ENCODE peak calls at places on chromosomes 1 and 21, in five cellular contexts. One of them, this sample, is unnamed.

GRCh38 chr1:44835738-44836675 is 7.0 kb downstream of the PTCH2 start:
- DNase-seq in suprapubic skin: peak; percentile 91
- DNase-seq in naive thymus-derived CD4-positive, alpha-beta T cell: peak; percentile 75
- DNase-seq in right lobe of liver: peak; percentile 80
- DNase-seq in psoas muscle: peak; percentile 90
- DNase-seq in this sample: peak; percentile 66

GRCh38 chr1:64744492-64745180 is at the start of gene RAVER2:
- DNase-seq in right lobe of liver: peak; percentile 58
- DNase-seq in naive thymus-derived CD4-positive, alpha-beta T cell: peak; percentile 56
- DNase-seq in psoas muscle: peak; percentile 82
- DNase-seq in suprapubic skin: peak; percentile 66
- DNase-seq in this sample: peak; percentile 15

GRCh38 chr21:44817914-44818635 is at the start of gene SUMO3:
- DNase-seq in naive thymus-derived CD4-positive, alpha-beta T cell: peak; percentile 93
- DNase-seq in right lobe of liver: peak; percentile 83
- DNase-seq in suprapubic skin: peak; percentile 82
- DNase-seq in psoas muscle: peak; percentile 91
- DNase-seq in this sample: no peak

GRCh38 chr1:206012086-206012859 is 9.1 kb upstream of the RAB7B start:
- DNase-seq in psoas muscle: peak; percentile 84
- DNase-seq in right lobe of liver: peak; percentile 59
- DNase-seq in naive thymus-derived CD4-positive, alpha-beta T cell: peak; percentile 47
- DNase-seq in suprapubic skin: peak; percentile 82
- DNase-seq in this sample: no peak

GRCh38 chr1:226990133-226990716 is 50.1 kb downstream of the COQ8A start:
- DNase-seq in right lobe of liver: peak; percentile 67
- DNase-seq in psoas muscle: peak; percentile 71
- DNase-seq in naive thymus-derived CD4-positive, alpha-beta T cell: peak; percentile 10
- DNase-seq in suprapubic skin: no peak
- DNase-seq in this sample: no peak

GRCh38 chr1:66182551-66183178 is 351.3 kb upstream of the SGIP1 start:
- DNase-seq in psoas muscle: no peak
- DNase-seq in naive thymus-derived CD4-positive, alpha-beta T cell: peak; percentile 27
- DNase-seq in suprapubic skin: no peak
- DNase-seq in right lobe of liver: no peak
- DNase-seq in this sample: no peak

GRCh38 chr1:205440476-205441317 is 15.1 kb downstream of the BLACAT1 start:
- DNase-seq in psoas muscle: no peak
- DNase-seq in suprapubic skin: no peak
- DNase-seq in naive thymus-derived CD4-positive, alpha-beta T cell: peak; percentile 51
- DNase-seq in right lobe of liver: no peak
- DNase-seq in this sample: no peak

GRCh38 chr21:33434770-33435360 is 31.7 kb downstream of the IFNGR2 start:
- DNase-seq in suprapubic skin: no peak
- DNase-seq in psoas muscle: no peak
- DNase-seq in naive thymus-derived CD4-positive, alpha-beta T cell: no peak
- DNase-seq in right lobe of liver: no peak
- DNase-seq in this sample: no peak

GRCh38 chr1:175338447-175339135 is 146.0 kb upstream of the KIAA0040 start:
- DNase-seq in right lobe of liver: no peak
- DNase-seq in psoas muscle: no peak
- DNase-seq in naive thymus-derived CD4-positive, alpha-beta T cell: peak; percentile 55
- DNase-seq in suprapubic skin: no peak
- DNase-seq in this sample: no peak

GRCh38 chr1:81549588-81550127 is 251.1 kb upstream of the ADGRL2 start:
- DNase-seq in suprapubic skin: no peak
- DNase-seq in naive thymus-derived CD4-positive, alpha-beta T cell: no peak
- DNase-seq in right lobe of liver: no peak
- DNase-seq in psoas muscle: no peak
- DNase-seq in this sample: no peak

GRCh38 chr1:208917719-208918118 is 665.8 kb upstream of the CAMK1G start:
- DNase-seq in suprapubic skin: no peak
- DNase-seq in psoas muscle: no peak
- DNase-seq in right lobe of liver: no peak
- DNase-seq in naive thymus-derived CD4-positive, alpha-beta T cell: no peak
- DNase-seq in this sample: no peak

GRCh38 chr1:209431813-209432442 is 151.6 kb upstream of the CAMK1G start:
- DNase-seq in psoas muscle: no peak
- DNase-seq in naive thymus-derived CD4-positive, alpha-beta T cell: no peak
- DNase-seq in right lobe of liver: no peak
- DNase-seq in suprapubic skin: no peak
- DNase-seq in this sample: no peak

GRCh38 chr1:118101445-118101844 is 83.6 kb downstream of the SPAG17 start:
- DNase-seq in psoas muscle: no peak
- DNase-seq in right lobe of liver: no peak
- DNase-seq in suprapubic skin: no peak
- DNase-seq in naive thymus-derived CD4-positive, alpha-beta T cell: no peak
- DNase-seq in this sample: no peak

GRCh38 chr1:244022301-244022700 is 28.8 kb upstream of the ZBTB18 start:
- DNase-seq in suprapubic skin: no peak
- DNase-seq in psoas muscle: peak; percentile 62
- DNase-seq in naive thymus-derived CD4-positive, alpha-beta T cell: no peak
- DNase-seq in right lobe of liver: no peak
- DNase-seq in this sample: no peak

GRCh38 chr1:203661572-203661971 is 34.9 kb downstream of the ATP2B4 start:
- DNase-seq in psoas muscle: peak; percentile 65
- DNase-seq in naive thymus-derived CD4-positive, alpha-beta T cell: no peak
- DNase-seq in suprapubic skin: no peak
- DNase-seq in right lobe of liver: peak; percentile 88
- DNase-seq in this sample: no peak

GRCh38 chr1:245933431-245934042 is 573.5 kb downstream of the SMYD3 start:
- DNase-seq in right lobe of liver: no peak
- DNase-seq in suprapubic skin: no peak
- DNase-seq in naive thymus-derived CD4-positive, alpha-beta T cell: no peak
- DNase-seq in psoas muscle: no peak
- DNase-seq in this sample: no peak

GRCh38 chr1:19250629-19251304 is 557 bp downstream of the EMC1 start:
- DNase-seq in right lobe of liver: no peak
- DNase-seq in psoas muscle: no peak
- DNase-seq in naive thymus-derived CD4-positive, alpha-beta T cell: no peak
- DNase-seq in suprapubic skin: no peak
- DNase-seq in this sample: no peak

GRCh38 chr1:34907487-34908090 is 21.9 kb downstream of the DLGAP3 start:
- DNase-seq in right lobe of liver: no peak
- DNase-seq in suprapubic skin: no peak
- DNase-seq in naive thymus-derived CD4-positive, alpha-beta T cell: no peak
- DNase-seq in psoas muscle: no peak
- DNase-seq in this sample: no peak

GRCh38 chr1:11749203-11749689 is 12.7 kb upstream of the C1orf167 start:
- DNase-seq in suprapubic skin: no peak
- DNase-seq in naive thymus-derived CD4-positive, alpha-beta T cell: peak; percentile 67
- DNase-seq in psoas muscle: peak; percentile 78
- DNase-seq in right lobe of liver: no peak
- DNase-seq in this sample: no peak

GRCh38 chr1:209412036-209412435 is 171.5 kb upstream of the CAMK1G start:
- DNase-seq in psoas muscle: no peak
- DNase-seq in right lobe of liver: no peak
- DNase-seq in suprapubic skin: no peak
- DNase-seq in naive thymus-derived CD4-positive, alpha-beta T cell: no peak
- DNase-seq in this sample: no peak

GRCh38 chr1:165650981-165651625 is 20.1 kb downstream of the MGST3 start:
- DNase-seq in psoas muscle: no peak
- DNase-seq in suprapubic skin: no peak
- DNase-seq in right lobe of liver: no peak
- DNase-seq in naive thymus-derived CD4-positive, alpha-beta T cell: no peak
- DNase-seq in this sample: no peak

GRCh38 chr1:3350441-3351261 is 103.8 kb upstream of the ARHGEF16 start:
- DNase-seq in naive thymus-derived CD4-positive, alpha-beta T cell: no peak
- DNase-seq in suprapubic skin: no peak
- DNase-seq in right lobe of liver: no peak
- DNase-seq in psoas muscle: peak; percentile 67
- DNase-seq in this sample: peak; percentile 39

GRCh38 chr1:155925506-155925905 is 8.7 kb downstream of the KHDC4 start:
- DNase-seq in suprapubic skin: no peak
- DNase-seq in right lobe of liver: no peak
- DNase-seq in naive thymus-derived CD4-positive, alpha-beta T cell: no peak
- DNase-seq in psoas muscle: no peak
- DNase-seq in this sample: no peak

GRCh38 chr1:182786223-182787001 is 3.2 kb upstream of the NPL start:
- DNase-seq in suprapubic skin: no peak
- DNase-seq in naive thymus-derived CD4-positive, alpha-beta T cell: no peak
- DNase-seq in psoas muscle: peak; percentile 75
- DNase-seq in right lobe of liver: peak; percentile 68
- DNase-seq in this sample: no peak

GRCh38 chr1:2271841-2272655 is 43.9 kb downstream of the SKI start:
- DNase-seq in psoas muscle: peak; percentile 52
- DNase-seq in suprapubic skin: no peak
- DNase-seq in naive thymus-derived CD4-positive, alpha-beta T cell: no peak
- DNase-seq in right lobe of liver: peak; percentile 81
- DNase-seq in this sample: no peak

GRCh38 chr1:119635801-119636390 is 12.2 kb downstream of the ZNF697 start:
- DNase-seq in psoas muscle: no peak
- DNase-seq in naive thymus-derived CD4-positive, alpha-beta T cell: no peak
- DNase-seq in right lobe of liver: no peak
- DNase-seq in suprapubic skin: no peak
- DNase-seq in this sample: no peak

GRCh38 chr1:238336531-238336930 is 445.8 kb upstream of the ZP4 start:
- DNase-seq in right lobe of liver: no peak
- DNase-seq in suprapubic skin: no peak
- DNase-seq in naive thymus-derived CD4-positive, alpha-beta T cell: no peak
- DNase-seq in psoas muscle: no peak
- DNase-seq in this sample: no peak

GRCh38 chr1:238331557-238331956 is 440.8 kb upstream of the ZP4 start:
- DNase-seq in suprapubic skin: no peak
- DNase-seq in right lobe of liver: no peak
- DNase-seq in naive thymus-derived CD4-positive, alpha-beta T cell: no peak
- DNase-seq in psoas muscle: no peak
- DNase-seq in this sample: no peak

GRCh38 chr1:238329671-238330070 is 438.9 kb upstream of the ZP4 start:
- DNase-seq in naive thymus-derived CD4-positive, alpha-beta T cell: no peak
- DNase-seq in suprapubic skin: no peak
- DNase-seq in psoas muscle: no peak
- DNase-seq in right lobe of liver: no peak
- DNase-seq in this sample: no peak

DNA sequence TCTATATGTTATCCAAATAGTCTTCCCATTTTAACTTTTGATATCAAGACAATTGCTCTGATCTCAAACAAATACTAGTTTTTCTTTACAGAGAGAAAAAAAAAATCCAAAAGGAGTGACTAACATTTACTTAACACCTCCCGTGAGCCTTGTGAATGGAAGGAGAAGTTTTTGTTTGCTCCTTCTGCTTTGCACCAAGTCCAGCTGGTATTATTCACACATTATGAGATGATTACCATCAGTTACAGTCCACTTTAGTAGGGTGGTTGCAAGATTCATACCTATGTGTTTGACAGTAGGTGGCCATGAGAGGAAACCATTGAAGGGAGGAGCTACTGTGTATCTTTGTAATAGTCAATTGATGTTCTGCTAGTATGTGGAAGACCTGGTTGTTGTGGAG is 443.4 kb upstream of the ZP4 start:
- DNase-seq in psoas muscle: no peak
- DNase-seq in naive thymus-derived CD4-positive, alpha-beta T cell: no peak
- DNase-seq in suprapubic skin: no peak
- DNase-seq in right lobe of liver: no peak
- DNase-seq in this sample: no peak
- H3K9me3 ChIP-seq in psoas muscle: no peaks in the 10 kb centered on the region
- H3K9me3 ChIP-seq in naive thymus-derived CD4-positive, alpha-beta T cell: no peaks in the 10 kb centered on the region
- H3K9me3 ChIP-seq in suprapubic skin: peaks cover 5% of the 10 kb centered on the region
- H3K9me3 ChIP-seq in right lobe of liver: no peaks in the 10 kb centered on the region
- H3K9me3 ChIP-seq in this sample: no peaks in the 10 kb centered on the region

GRCh38 chr1:179929955-179930798 is 24.4 kb upstream of the CEP350 start:
- DNase-seq in naive thymus-derived CD4-positive, alpha-beta T cell: no peak
- DNase-seq in psoas muscle: no peak
- DNase-seq in right lobe of liver: no peak
- DNase-seq in suprapubic skin: no peak
- DNase-seq in this sample: no peak

GRCh38 chr1:179925302-179925701 is 29.3 kb upstream of the CEP350 start:
- DNase-seq in right lobe of liver: no peak
- DNase-seq in naive thymus-derived CD4-positive, alpha-beta T cell: no peak
- DNase-seq in suprapubic skin: no peak
- DNase-seq in psoas muscle: no peak
- DNase-seq in this sample: no peak

GRCh38 chr1:179925906-179926305 is 28.7 kb upstream of the CEP350 start:
- DNase-seq in psoas muscle: no peak
- DNase-seq in suprapubic skin: no peak
- DNase-seq in naive thymus-derived CD4-positive, alpha-beta T cell: no peak
- DNase-seq in right lobe of liver: no peak
- DNase-seq in this sample: no peak

GRCh38 chr1:179924268-179924667 is 30.3 kb upstream of the CEP350 start:
- DNase-seq in naive thymus-derived CD4-positive, alpha-beta T cell: no peak
- DNase-seq in psoas muscle: no peak
- DNase-seq in right lobe of liver: no peak
- DNase-seq in suprapubic skin: no peak
- DNase-seq in this sample: no peak

GRCh38 chr1:179926494-179927205 is 28.0 kb upstream of the CEP350 start:
- DNase-seq in right lobe of liver: no peak
- DNase-seq in suprapubic skin: no peak
- DNase-seq in naive thymus-derived CD4-positive, alpha-beta T cell: no peak
- DNase-seq in psoas muscle: no peak
- DNase-seq in this sample: no peak
- H3K4me1 ChIP-seq in right lobe of liver: no peaks in the 10 kb centered on the region
- H3K4me1 ChIP-seq in suprapubic skin: peaks cover 8% of the 10 kb centered on the region
- H3K4me1 ChIP-seq in naive thymus-derived CD4-positive, alpha-beta T cell: no peaks in the 10 kb centered on the region
- H3K4me1 ChIP-seq in psoas muscle: peaks cover 7% of the 10 kb centered on the region
- H3K4me1 ChIP-seq in this sample: peaks cover 23% of the 10 kb centered on the region

DNA sequence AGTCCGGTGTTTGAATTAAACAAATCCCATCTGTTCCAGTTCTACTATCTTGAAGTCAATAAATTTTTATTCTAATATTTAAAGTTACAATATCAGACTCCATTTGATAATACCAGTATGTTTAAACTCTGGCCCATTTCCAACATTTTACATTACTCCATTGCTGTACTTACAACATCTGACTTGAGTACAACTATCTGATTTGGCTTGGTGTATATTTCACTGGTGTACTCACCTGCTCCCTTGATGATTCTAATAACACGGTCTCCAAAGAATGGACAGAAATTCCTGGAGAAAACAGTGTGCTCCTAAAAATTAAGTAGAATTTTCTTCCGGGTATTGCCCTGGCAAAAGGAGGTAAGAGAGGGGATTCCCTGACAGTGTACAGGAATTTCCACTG is 680.5 kb upstream of the ADAMTS5 start:
- DNase-seq in psoas muscle: no peak
- DNase-seq in right lobe of liver: no peak
- DNase-seq in suprapubic skin: no peak
- DNase-seq in naive thymus-derived CD4-positive, alpha-beta T cell: no peak
- DNase-seq in this sample: no peak
- H3K9me3 ChIP-seq in psoas muscle: no peaks in the 10 kb centered on the region
- H3K9me3 ChIP-seq in right lobe of liver: no peaks in the 10 kb centered on the region
- H3K9me3 ChIP-seq in suprapubic skin: no peaks in the 10 kb centered on the region
- H3K9me3 ChIP-seq in naive thymus-derived CD4-positive, alpha-beta T cell: no peaks in the 10 kb centered on the region
- H3K9me3 ChIP-seq in this sample: no peaks in the 10 kb centered on the region

GRCh38 chr1:27885114-27885528 is 12.8 kb downstream of the THEMIS2 start:
- DNase-seq in right lobe of liver: no peak
- DNase-seq in suprapubic skin: no peak
- DNase-seq in psoas muscle: no peak
- DNase-seq in naive thymus-derived CD4-positive, alpha-beta T cell: no peak
- DNase-seq in this sample: no peak

GRCh38 chr1:27887215-27888035 is 15.1 kb downstream of the THEMIS2 start:
- DNase-seq in naive thymus-derived CD4-positive, alpha-beta T cell: peak; percentile 50
- DNase-seq in suprapubic skin: no peak
- DNase-seq in psoas muscle: no peak
- DNase-seq in right lobe of liver: no peak
- DNase-seq in this sample: no peak

GRCh38 chr1:27885620-27886352 is 13.4 kb downstream of the THEMIS2 start:
- DNase-seq in suprapubic skin: no peak
- DNase-seq in right lobe of liver: no peak
- DNase-seq in naive thymus-derived CD4-positive, alpha-beta T cell: no peak
- DNase-seq in psoas muscle: no peak
- DNase-seq in this sample: no peak

GRCh38 chr1:27886744-27887143 is 14.4 kb downstream of the THEMIS2 start:
- DNase-seq in psoas muscle: no peak
- DNase-seq in right lobe of liver: no peak
- DNase-seq in naive thymus-derived CD4-positive, alpha-beta T cell: no peak
- DNase-seq in suprapubic skin: no peak
- DNase-seq in this sample: no peak

GRCh38 chr1:27886353-27886679 is 14.0 kb downstream of the THEMIS2 start:
- DNase-seq in psoas muscle: no peak
- DNase-seq in right lobe of liver: no peak
- DNase-seq in suprapubic skin: no peak
- DNase-seq in naive thymus-derived CD4-positive, alpha-beta T cell: no peak
- DNase-seq in this sample: no peak
- H3K4me1 ChIP-seq in psoas muscle: no peaks in the 10 kb centered on the region
- H3K4me1 ChIP-seq in right lobe of liver: no peaks in the 10 kb centered on the region
- H3K4me1 ChIP-seq in suprapubic skin: peaks cover 4% of the 10 kb centered on the region
- H3K4me1 ChIP-seq in naive thymus-derived CD4-positive, alpha-beta T cell: peaks cover 34% of the 10 kb centered on the region
- H3K4me1 ChIP-seq in this sample: no peaks in the 10 kb centered on the region

This sample was measured in thoracic aorta.